ENCODE peak calls at places on chromosomes 12 and 14, in nine cellular contexts. One of them, this sample, is unnamed.

GRCh38 chr14:103623883-103624482 is 5.0 kb upstream of the KLC1 start:
- DNase-seq in SIG-M5: no peak
- DNase-seq in AG09309: no peak
- DNase-seq in activated naive CD8-positive, alpha-beta T cell treated with anti-CD3 and anti-CD28 coated beads, Interleukin-2, amount 50 U/mL, for 24 hours: no peak
- DNase-seq in Calu3: peak; percentile 37
- DNase-seq in activated T-cell treated with anti-CD3 and anti-CD28 coated beads for 48 hours: no peak
- DNase-seq in AG09319: no peak
- DNase-seq in 8988T: no peak
- DNase-seq in WERI-Rb-1: no peak
- DNase-seq in this sample: no peak

GRCh38 chr12:123431951-123432886 is 4.3 kb downstream of the RILPL2 start:
- DNase-seq in activated T-cell treated with anti-CD3 and anti-CD28 coated beads for 48 hours: no peak
- DNase-seq in WERI-Rb-1: no peak
- DNase-seq in 8988T: no peak
- DNase-seq in AG09309: no peak
- DNase-seq in AG09319: no peak
- DNase-seq in activated naive CD8-positive, alpha-beta T cell treated with anti-CD3 and anti-CD28 coated beads, Interleukin-2, amount 50 U/mL, for 24 hours: peak; percentile 43
- DNase-seq in SIG-M5: no peak
- DNase-seq in Calu3: no peak
- DNase-seq in this sample: peak; percentile 62

GRCh38 chr14:99441157-99441870 is 39.3 kb downstream of the SETD3 start:
- DNase-seq in SIG-M5: no peak
- DNase-seq in activated naive CD8-positive, alpha-beta T cell treated with anti-CD3 and anti-CD28 coated beads, Interleukin-2, amount 50 U/mL, for 24 hours: no peak
- DNase-seq in AG09309: no peak
- DNase-seq in AG09319: no peak
- DNase-seq in 8988T: no peak
- DNase-seq in WERI-Rb-1: peak; percentile 69
- DNase-seq in Calu3: no peak
- DNase-seq in activated T-cell treated with anti-CD3 and anti-CD28 coated beads for 48 hours: no peak
- DNase-seq in this sample: no peak

GRCh38 chr12:10783252-10783651 is 19.2 kb downstream of the TAS2R7 start:
- DNase-seq in SIG-M5: no peak
- DNase-seq in AG09319: no peak
- DNase-seq in 8988T: no peak
- DNase-seq in WERI-Rb-1: no peak
- DNase-seq in Calu3: no peak
- DNase-seq in activated naive CD8-positive, alpha-beta T cell treated with anti-CD3 and anti-CD28 coated beads, Interleukin-2, amount 50 U/mL, for 24 hours: no peak
- DNase-seq in activated T-cell treated with anti-CD3 and anti-CD28 coated beads for 48 hours: no peak
- DNase-seq in AG09309: no peak
- DNase-seq in this sample: no peak

GRCh38 chr12:7994731-7995205 is 37.7 kb upstream of the FOXJ2 start:
- DNase-seq in activated naive CD8-positive, alpha-beta T cell treated with anti-CD3 and anti-CD28 coated beads, Interleukin-2, amount 50 U/mL, for 24 hours: no peak
- DNase-seq in Calu3: no peak
- DNase-seq in AG09319: peak; percentile 75
- DNase-seq in SIG-M5: no peak
- DNase-seq in 8988T: no peak
- DNase-seq in WERI-Rb-1: no peak
- DNase-seq in activated T-cell treated with anti-CD3 and anti-CD28 coated beads for 48 hours: no peak
- DNase-seq in AG09309: peak; percentile 91
- DNase-seq in this sample: peak; percentile 87

GRCh38 chr14:35531960-35532747 is 1.8 kb upstream of the INSM2 start:
- DNase-seq in WERI-Rb-1: no peak
- DNase-seq in activated naive CD8-positive, alpha-beta T cell treated with anti-CD3 and anti-CD28 coated beads, Interleukin-2, amount 50 U/mL, for 24 hours: no peak
- DNase-seq in 8988T: no peak
- DNase-seq in activated T-cell treated with anti-CD3 and anti-CD28 coated beads for 48 hours: no peak
- DNase-seq in AG09309: no peak
- DNase-seq in Calu3: no peak
- DNase-seq in SIG-M5: no peak
- DNase-seq in AG09319: no peak
- DNase-seq in this sample: no peak

GRCh38 chr14:104443391-104444158 is 136.0 kb upstream of the C14orf180 start:
- DNase-seq in SIG-M5: no peak
- DNase-seq in AG09309: no peak
- DNase-seq in 8988T: no peak
- DNase-seq in activated T-cell treated with anti-CD3 and anti-CD28 coated beads for 48 hours: no peak
- DNase-seq in AG09319: no peak
- DNase-seq in WERI-Rb-1: no peak
- DNase-seq in activated naive CD8-positive, alpha-beta T cell treated with anti-CD3 and anti-CD28 coated beads, Interleukin-2, amount 50 U/mL, for 24 hours: no peak
- DNase-seq in Calu3: no peak
- DNase-seq in this sample: peak; percentile 59

GRCh38 chr14:35351897-35352273 is 52.7 kb downstream of the NFKBIA start:
- DNase-seq in Calu3: no peak
- DNase-seq in SIG-M5: no peak
- DNase-seq in activated naive CD8-positive, alpha-beta T cell treated with anti-CD3 and anti-CD28 coated beads, Interleukin-2, amount 50 U/mL, for 24 hours: no peak
- DNase-seq in WERI-Rb-1: no peak
- DNase-seq in AG09319: no peak
- DNase-seq in 8988T: no peak
- DNase-seq in activated T-cell treated with anti-CD3 and anti-CD28 coated beads for 48 hours: no peak
- DNase-seq in AG09309: no peak
- DNase-seq in this sample: no peak

GRCh38 chr14:68295316-68295816 is 475.8 kb downstream of the RAD51B start:
- DNase-seq in activated naive CD8-positive, alpha-beta T cell treated with anti-CD3 and anti-CD28 coated beads, Interleukin-2, amount 50 U/mL, for 24 hours: no peak
- DNase-seq in AG09309: no peak
- DNase-seq in activated T-cell treated with anti-CD3 and anti-CD28 coated beads for 48 hours: no peak
- DNase-seq in WERI-Rb-1: peak; percentile 52
- DNase-seq in AG09319: no peak
- DNase-seq in Calu3: no peak
- DNase-seq in 8988T: no peak
- DNase-seq in SIG-M5: no peak
- DNase-seq in this sample: no peak

GRCh38 chr14:42248131-42248530 is 641.5 kb downstream of the LRFN5 start:
- DNase-seq in AG09309: no peak
- DNase-seq in SIG-M5: no peak
- DNase-seq in activated T-cell treated with anti-CD3 and anti-CD28 coated beads for 48 hours: no peak
- DNase-seq in WERI-Rb-1: no peak
- DNase-seq in AG09319: no peak
- DNase-seq in 8988T: no peak
- DNase-seq in activated naive CD8-positive, alpha-beta T cell treated with anti-CD3 and anti-CD28 coated beads, Interleukin-2, amount 50 U/mL, for 24 hours: no peak
- DNase-seq in Calu3: no peak
- DNase-seq in this sample: no peak

GRCh38 chr14:61493239-61493638 is 171.9 kb downstream of the PRKCH start:
- DNase-seq in 8988T: no peak
- DNase-seq in AG09319: peak; percentile 65
- DNase-seq in AG09309: peak; percentile 73
- DNase-seq in activated T-cell treated with anti-CD3 and anti-CD28 coated beads for 48 hours: no peak
- DNase-seq in SIG-M5: no peak
- DNase-seq in WERI-Rb-1: no peak
- DNase-seq in activated naive CD8-positive, alpha-beta T cell treated with anti-CD3 and anti-CD28 coated beads, Interleukin-2, amount 50 U/mL, for 24 hours: no peak
- DNase-seq in Calu3: no peak
- DNase-seq in this sample: peak; percentile 58

GRCh38 chr14:104788533-104788818 is 7.1 kb downstream of the AKT1 start:
- DNase-seq in WERI-Rb-1: no peak
- DNase-seq in activated naive CD8-positive, alpha-beta T cell treated with anti-CD3 and anti-CD28 coated beads, Interleukin-2, amount 50 U/mL, for 24 hours: no peak
- DNase-seq in AG09319: no peak
- DNase-seq in Calu3: no peak
- DNase-seq in AG09309: no peak
- DNase-seq in activated T-cell treated with anti-CD3 and anti-CD28 coated beads for 48 hours: no peak
- DNase-seq in 8988T: no peak
- DNase-seq in SIG-M5: no peak
- DNase-seq in this sample: peak; percentile 73

GRCh38 chr14:61607570-61608244 is 87.6 kb upstream of the HIF1A start:
- DNase-seq in 8988T: no peak
- DNase-seq in Calu3: no peak
- DNase-seq in WERI-Rb-1: no peak
- DNase-seq in AG09309: no peak
- DNase-seq in activated T-cell treated with anti-CD3 and anti-CD28 coated beads for 48 hours: no peak
- DNase-seq in SIG-M5: no peak
- DNase-seq in AG09319: no peak
- DNase-seq in activated naive CD8-positive, alpha-beta T cell treated with anti-CD3 and anti-CD28 coated beads, Interleukin-2, amount 50 U/mL, for 24 hours: no peak
- DNase-seq in this sample: no peak

GRCh38 chr12:107616941-107617340 is 68.7 kb upstream of the PWP1 start:
- DNase-seq in AG09319: no peak
- DNase-seq in activated naive CD8-positive, alpha-beta T cell treated with anti-CD3 and anti-CD28 coated beads, Interleukin-2, amount 50 U/mL, for 24 hours: no peak
- DNase-seq in 8988T: no peak
- DNase-seq in WERI-Rb-1: no peak
- DNase-seq in SIG-M5: no peak
- DNase-seq in activated T-cell treated with anti-CD3 and anti-CD28 coated beads for 48 hours: no peak
- DNase-seq in Calu3: no peak
- DNase-seq in AG09309: no peak
- DNase-seq in this sample: no peak

GRCh38 chr12:111887916-111888745 is 46.1 kb downstream of the MAPKAPK5 start:
- DNase-seq in SIG-M5: no peak
- DNase-seq in activated naive CD8-positive, alpha-beta T cell treated with anti-CD3 and anti-CD28 coated beads, Interleukin-2, amount 50 U/mL, for 24 hours: no peak
- DNase-seq in WERI-Rb-1: no peak
- DNase-seq in activated T-cell treated with anti-CD3 and anti-CD28 coated beads for 48 hours: no peak
- DNase-seq in 8988T: no peak
- DNase-seq in Calu3: no peak
- DNase-seq in AG09319: no peak
- DNase-seq in AG09309: no peak
- DNase-seq in this sample: no peak

GRCh38 chr14:100526632-100527031 is 60.6 kb downstream of the BEGAIN start:
- DNase-seq in activated T-cell treated with anti-CD3 and anti-CD28 coated beads for 48 hours: no peak
- DNase-seq in AG09319: no peak
- DNase-seq in activated naive CD8-positive, alpha-beta T cell treated with anti-CD3 and anti-CD28 coated beads, Interleukin-2, amount 50 U/mL, for 24 hours: no peak
- DNase-seq in AG09309: no peak
- DNase-seq in Calu3: no peak
- DNase-seq in 8988T: no peak
- DNase-seq in WERI-Rb-1: peak; percentile 5
- DNase-seq in SIG-M5: no peak
- DNase-seq in this sample: peak; percentile 39

GRCh38 chr12:12671850-12672660 is 23.9 kb downstream of the GPR19 start:
- DNase-seq in activated naive CD8-positive, alpha-beta T cell treated with anti-CD3 and anti-CD28 coated beads, Interleukin-2, amount 50 U/mL, for 24 hours: no peak
- DNase-seq in AG09309: no peak
- DNase-seq in 8988T: no peak
- DNase-seq in activated T-cell treated with anti-CD3 and anti-CD28 coated beads for 48 hours: no peak
- DNase-seq in Calu3: no peak
- DNase-seq in WERI-Rb-1: no peak
- DNase-seq in SIG-M5: no peak
- DNase-seq in AG09319: no peak
- DNase-seq in this sample: no peak

GRCh38 chr14:73633115-73633514 is 11.7 kb upstream of the DNAL1 start:
- DNase-seq in Calu3: no peak
- DNase-seq in WERI-Rb-1: no peak
- DNase-seq in AG09309: no peak
- DNase-seq in SIG-M5: no peak
- DNase-seq in AG09319: no peak
- DNase-seq in activated T-cell treated with anti-CD3 and anti-CD28 coated beads for 48 hours: no peak
- DNase-seq in 8988T: no peak
- DNase-seq in activated naive CD8-positive, alpha-beta T cell treated with anti-CD3 and anti-CD28 coated beads, Interleukin-2, amount 50 U/mL, for 24 hours: peak; percentile 18
- DNase-seq in this sample: no peak

GRCh38 chr14:100615736-100616695 is 28.8 kb upstream of the BEGAIN start:
- DNase-seq in AG09319: no peak
- DNase-seq in activated naive CD8-positive, alpha-beta T cell treated with anti-CD3 and anti-CD28 coated beads, Interleukin-2, amount 50 U/mL, for 24 hours: no peak
- DNase-seq in SIG-M5: no peak
- DNase-seq in 8988T: no peak
- DNase-seq in WERI-Rb-1: no peak
- DNase-seq in AG09309: no peak
- DNase-seq in Calu3: no peak
- DNase-seq in activated T-cell treated with anti-CD3 and anti-CD28 coated beads for 48 hours: no peak
- DNase-seq in this sample: peak; percentile 6

GRCh38 chr12:12837025-12837872 is 24.1 kb downstream of the DDX47 start:
- DNase-seq in activated naive CD8-positive, alpha-beta T cell treated with anti-CD3 and anti-CD28 coated beads, Interleukin-2, amount 50 U/mL, for 24 hours: peak; percentile 20
- DNase-seq in AG09309: peak; percentile 52
- DNase-seq in SIG-M5: no peak
- DNase-seq in activated T-cell treated with anti-CD3 and anti-CD28 coated beads for 48 hours: peak; percentile 50
- DNase-seq in AG09319: peak; percentile 38
- DNase-seq in WERI-Rb-1: peak; percentile 19
- DNase-seq in Calu3: peak; percentile 64
- DNase-seq in 8988T: no peak
- DNase-seq in this sample: peak; percentile 91

GRCh38 chr14:24051789-24052655 is at the start of gene CARMIL3:
- DNase-seq in AG09319: no peak
- DNase-seq in Calu3: peak; percentile 61
- DNase-seq in SIG-M5: no peak
- DNase-seq in activated T-cell treated with anti-CD3 and anti-CD28 coated beads for 48 hours: peak; percentile 55
- DNase-seq in 8988T: peak; percentile 61
- DNase-seq in activated naive CD8-positive, alpha-beta T cell treated with anti-CD3 and anti-CD28 coated beads, Interleukin-2, amount 50 U/mL, for 24 hours: peak; percentile 71
- DNase-seq in WERI-Rb-1: peak; percentile 76
- DNase-seq in AG09309: no peak
- DNase-seq in this sample: peak; percentile 97

GRCh38 chr14:81309511-81309910 is 88.8 kb upstream of the GTF2A1 start:
- DNase-seq in activated T-cell treated with anti-CD3 and anti-CD28 coated beads for 48 hours: no peak
- DNase-seq in Calu3: no peak
- DNase-seq in 8988T: no peak
- DNase-seq in activated naive CD8-positive, alpha-beta T cell treated with anti-CD3 and anti-CD28 coated beads, Interleukin-2, amount 50 U/mL, for 24 hours: no peak
- DNase-seq in WERI-Rb-1: no peak
- DNase-seq in AG09309: no peak
- DNase-seq in AG09319: no peak
- DNase-seq in SIG-M5: no peak
- DNase-seq in this sample: no peak

GRCh38 chr12:121789233-121789781 is 4.2 kb downstream of the RHOF start:
- DNase-seq in activated naive CD8-positive, alpha-beta T cell treated with anti-CD3 and anti-CD28 coated beads, Interleukin-2, amount 50 U/mL, for 24 hours: no peak
- DNase-seq in SIG-M5: no peak
- DNase-seq in AG09309: no peak
- DNase-seq in activated T-cell treated with anti-CD3 and anti-CD28 coated beads for 48 hours: no peak
- DNase-seq in WERI-Rb-1: no peak
- DNase-seq in Calu3: no peak
- DNase-seq in AG09319: no peak
- DNase-seq in 8988T: no peak
- DNase-seq in this sample: no peak

GRCh38 chr12:1855241-1855640 is 34.9 kb downstream of the LRTM2 start:
- DNase-seq in AG09319: no peak
- DNase-seq in AG09309: no peak
- DNase-seq in 8988T: no peak
- DNase-seq in activated T-cell treated with anti-CD3 and anti-CD28 coated beads for 48 hours: no peak
- DNase-seq in WERI-Rb-1: no peak
- DNase-seq in Calu3: no peak
- DNase-seq in activated naive CD8-positive, alpha-beta T cell treated with anti-CD3 and anti-CD28 coated beads, Interleukin-2, amount 50 U/mL, for 24 hours: no peak
- DNase-seq in SIG-M5: no peak
- DNase-seq in this sample: no peak

GRCh38 chr12:98317939-98318899 is 197.2 kb upstream of the TMPO start:
- DNase-seq in SIG-M5: no peak
- DNase-seq in activated T-cell treated with anti-CD3 and anti-CD28 coated beads for 48 hours: no peak
- DNase-seq in activated naive CD8-positive, alpha-beta T cell treated with anti-CD3 and anti-CD28 coated beads, Interleukin-2, amount 50 U/mL, for 24 hours: no peak
- DNase-seq in AG09309: no peak
- DNase-seq in AG09319: no peak
- DNase-seq in Calu3: no peak
- DNase-seq in WERI-Rb-1: no peak
- DNase-seq in 8988T: no peak
- DNase-seq in this sample: no peak

GRCh38 chr14:52906141-52906601 is 44.7 kb downstream of the FERMT2 start:
- DNase-seq in 8988T: no peak
- DNase-seq in AG09309: no peak
- DNase-seq in activated T-cell treated with anti-CD3 and anti-CD28 coated beads for 48 hours: no peak
- DNase-seq in Calu3: no peak
- DNase-seq in SIG-M5: no peak
- DNase-seq in WERI-Rb-1: no peak
- DNase-seq in activated naive CD8-positive, alpha-beta T cell treated with anti-CD3 and anti-CD28 coated beads, Interleukin-2, amount 50 U/mL, for 24 hours: no peak
- DNase-seq in AG09319: peak; percentile 43
- DNase-seq in this sample: no peak

GRCh38 chr12:18483723-18484325 is 222.5 kb downstream of the PIK3C2G start:
- DNase-seq in AG09309: no peak
- DNase-seq in Calu3: no peak
- DNase-seq in activated naive CD8-positive, alpha-beta T cell treated with anti-CD3 and anti-CD28 coated beads, Interleukin-2, amount 50 U/mL, for 24 hours: no peak
- DNase-seq in AG09319: no peak
- DNase-seq in 8988T: no peak
- DNase-seq in activated T-cell treated with anti-CD3 and anti-CD28 coated beads for 48 hours: no peak
- DNase-seq in WERI-Rb-1: no peak
- DNase-seq in SIG-M5: no peak
- DNase-seq in this sample: no peak

GRCh38 chr14:102962111-102962627 is 39.7 kb downstream of the AMN start:
- DNase-seq in Calu3: no peak
- DNase-seq in WERI-Rb-1: no peak
- DNase-seq in SIG-M5: no peak
- DNase-seq in activated T-cell treated with anti-CD3 and anti-CD28 coated beads for 48 hours: no peak
- DNase-seq in AG09309: no peak
- DNase-seq in activated naive CD8-positive, alpha-beta T cell treated with anti-CD3 and anti-CD28 coated beads, Interleukin-2, amount 50 U/mL, for 24 hours: no peak
- DNase-seq in AG09319: no peak
- DNase-seq in 8988T: no peak
- DNase-seq in this sample: no peak

GRCh38 chr14:50272498-50272897 is 39.5 kb downstream of the L2HGDH start:
- DNase-seq in WERI-Rb-1: no peak
- DNase-seq in activated T-cell treated with anti-CD3 and anti-CD28 coated beads for 48 hours: no peak
- DNase-seq in 8988T: no peak
- DNase-seq in Calu3: no peak
- DNase-seq in AG09309: no peak
- DNase-seq in AG09319: no peak
- DNase-seq in activated naive CD8-positive, alpha-beta T cell treated with anti-CD3 and anti-CD28 coated beads, Interleukin-2, amount 50 U/mL, for 24 hours: no peak
- DNase-seq in SIG-M5: no peak
- DNase-seq in this sample: no peak